ENCODE peak calls at places on chromosomes 7 and 10, in eight cellular contexts. One of them, this sample, is unnamed.

GRCh38 chr10:128751284-128751683 is 625.1 kb upstream of the MKI67 start:
- DNase-seq in fibroblast of pulmonary artery: no peak
- DNase-seq in dorsolateral prefrontal cortex: no peak
- DNase-seq in uterus: no peak
- DNase-seq in endothelial cell: no peak
- DNase-seq in epithelial cell of esophagus: no peak
- DNase-seq in CD8-positive, alpha-beta T cell: no peak
- DNase-seq in AG09309: no peak
- DNase-seq in this sample: no peak

GRCh38 chr10:19825690-19826089 is 9.5 kb downstream of the PLXDC2 start:
- DNase-seq in fibroblast of pulmonary artery: no peak
- DNase-seq in dorsolateral prefrontal cortex: no peak
- DNase-seq in uterus: no peak
- DNase-seq in endothelial cell: no peak
- DNase-seq in epithelial cell of esophagus: no peak
- DNase-seq in CD8-positive, alpha-beta T cell: no peak
- DNase-seq in AG09309: no peak
- DNase-seq in this sample: no peak

GRCh38 chr7:25124485-25125136 is 449 bp downstream of the CYCS start:
- DNase-seq in fibroblast of pulmonary artery: peak; percentile 37
- DNase-seq in dorsolateral prefrontal cortex: no peak
- DNase-seq in uterus: no peak
- DNase-seq in endothelial cell: no peak
- DNase-seq in epithelial cell of esophagus: peak; percentile 24
- DNase-seq in CD8-positive, alpha-beta T cell: peak; percentile 22
- DNase-seq in AG09309: no peak
- DNase-seq in this sample: peak; percentile 21

GRCh38 chr7:115679976-115680375 is 350.6 kb downstream of the TFEC start:
- DNase-seq in fibroblast of pulmonary artery: peak; percentile 74
- DNase-seq in dorsolateral prefrontal cortex: no peak
- DNase-seq in uterus: no peak
- DNase-seq in endothelial cell: peak; percentile 50
- DNase-seq in epithelial cell of esophagus: peak; percentile 69
- DNase-seq in CD8-positive, alpha-beta T cell: no peak
- DNase-seq in AG09309: no peak
- DNase-seq in this sample: no peak

GRCh38 chr10:3239066-3239919 is 66.7 kb upstream of the PITRM1 start:
- DNase-seq in fibroblast of pulmonary artery: peak; percentile 84
- DNase-seq in dorsolateral prefrontal cortex: peak; percentile 68
- DNase-seq in uterus: peak; percentile 77
- DNase-seq in endothelial cell: peak; percentile 84
- DNase-seq in epithelial cell of esophagus: peak; percentile 74
- DNase-seq in CD8-positive, alpha-beta T cell: peak; percentile 75
- DNase-seq in AG09309: no peak
- DNase-seq in this sample: no peak

GRCh38 chr10:29646238-29646902 is 11.6 kb upstream of the SVIL start:
- DNase-seq in fibroblast of pulmonary artery: peak; percentile 74
- DNase-seq in dorsolateral prefrontal cortex: no peak
- DNase-seq in uterus: peak; percentile 39
- DNase-seq in endothelial cell: no peak
- DNase-seq in epithelial cell of esophagus: peak; percentile 85
- DNase-seq in CD8-positive, alpha-beta T cell: no peak
- DNase-seq in AG09309: peak; percentile 78
- DNase-seq in this sample: peak; percentile 71

GRCh38 chr10:11658801-11659368 is 47.4 kb upstream of the USP6NL start:
- DNase-seq in fibroblast of pulmonary artery: no peak
- DNase-seq in dorsolateral prefrontal cortex: no peak
- DNase-seq in uterus: no peak
- DNase-seq in endothelial cell: no peak
- DNase-seq in epithelial cell of esophagus: peak; percentile 61
- DNase-seq in CD8-positive, alpha-beta T cell: no peak
- DNase-seq in AG09309: no peak
- DNase-seq in this sample: no peak

GRCh38 chr7:105596866-105597265 is 15.6 kb upstream of the EFCAB10 start:
- DNase-seq in fibroblast of pulmonary artery: no peak
- DNase-seq in dorsolateral prefrontal cortex: no peak
- DNase-seq in uterus: no peak
- DNase-seq in endothelial cell: no peak
- DNase-seq in epithelial cell of esophagus: no peak
- DNase-seq in CD8-positive, alpha-beta T cell: no peak
- DNase-seq in AG09309: no peak
- DNase-seq in this sample: no peak

GRCh38 chr10:71136036-71136690 is 76.2 kb upstream of the UNC5B start:
- DNase-seq in fibroblast of pulmonary artery: no peak
- DNase-seq in dorsolateral prefrontal cortex: no peak
- DNase-seq in uterus: no peak
- DNase-seq in endothelial cell: no peak
- DNase-seq in epithelial cell of esophagus: no peak
- DNase-seq in CD8-positive, alpha-beta T cell: no peak
- DNase-seq in AG09309: no peak
- DNase-seq in this sample: no peak

GRCh38 chr10:15451137-15452094 is 80.3 kb upstream of the FAM171A1 start:
- DNase-seq in fibroblast of pulmonary artery: no peak
- DNase-seq in dorsolateral prefrontal cortex: no peak
- DNase-seq in uterus: no peak
- DNase-seq in endothelial cell: no peak
- DNase-seq in epithelial cell of esophagus: no peak
- DNase-seq in CD8-positive, alpha-beta T cell: no peak
- DNase-seq in AG09309: no peak
- DNase-seq in this sample: no peak

GRCh38 chr7:77327932-77328628 is 88.1 kb downstream of the GSAP start:
- DNase-seq in fibroblast of pulmonary artery: no peak
- DNase-seq in dorsolateral prefrontal cortex: no peak
- DNase-seq in uterus: no peak
- DNase-seq in endothelial cell: no peak
- DNase-seq in epithelial cell of esophagus: no peak
- DNase-seq in CD8-positive, alpha-beta T cell: peak; percentile 30
- DNase-seq in AG09309: no peak
- DNase-seq in this sample: no peak

GRCh38 chr7:71267734-71268133 is 135.8 kb downstream of the GALNT17 start:
- DNase-seq in fibroblast of pulmonary artery: no peak
- DNase-seq in dorsolateral prefrontal cortex: no peak
- DNase-seq in uterus: no peak
- DNase-seq in endothelial cell: no peak
- DNase-seq in epithelial cell of esophagus: no peak
- DNase-seq in CD8-positive, alpha-beta T cell: no peak
- DNase-seq in AG09309: no peak
- DNase-seq in this sample: no peak
- TF ChIP-seq CTCF in fibroblast of pulmonary artery: no peak
- TF ChIP-seq CTCF in dorsolateral prefrontal cortex: no peak
- TF ChIP-seq CTCF in uterus: no peak
- TF ChIP-seq CTCF in endothelial cell: no peak
- TF ChIP-seq CTCF in epithelial cell of esophagus: no peak
- TF ChIP-seq CTCF in CD8-positive, alpha-beta T cell: no peak
- TF ChIP-seq CTCF in AG09309: no peak
- TF ChIP-seq CTCF in this sample: no peak

DNA sequence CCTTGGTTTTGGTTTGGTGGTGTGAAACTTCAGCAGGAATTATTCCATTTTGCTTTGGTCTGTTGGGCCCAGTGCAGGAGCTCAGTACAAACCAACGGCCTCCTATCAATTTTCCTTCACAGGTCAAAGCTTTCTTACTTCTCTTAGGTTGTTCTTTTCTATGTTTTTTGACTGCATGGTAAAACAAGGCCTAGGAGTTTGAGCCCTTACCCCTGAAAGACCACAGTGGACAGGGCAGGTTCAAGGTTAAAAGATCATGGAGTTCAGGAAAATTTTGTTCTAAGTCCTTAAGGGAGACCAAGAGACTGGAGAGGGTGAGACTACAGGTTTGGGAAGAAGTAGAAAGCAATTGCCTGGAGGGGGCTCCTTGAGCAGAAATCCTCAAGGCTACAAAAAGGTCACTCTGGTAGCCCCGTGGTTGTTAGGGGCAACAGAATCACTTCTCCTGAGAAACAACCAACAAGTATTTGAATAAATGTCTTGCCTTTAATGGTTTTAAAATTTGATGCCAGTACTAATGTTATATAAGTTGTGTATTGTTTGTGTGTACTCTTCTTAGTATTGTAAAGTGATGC is 40.9 kb upstream of the FHIP2A start:
- DNase-seq in fibroblast of pulmonary artery: no peak
- DNase-seq in dorsolateral prefrontal cortex: no peak
- DNase-seq in uterus: no peak
- DNase-seq in endothelial cell: no peak
- DNase-seq in epithelial cell of esophagus: no peak
- DNase-seq in CD8-positive, alpha-beta T cell: no peak
- DNase-seq in AG09309: no peak
- DNase-seq in this sample: no peak
- TF ChIP-seq CTCF in fibroblast of pulmonary artery: no peak
- TF ChIP-seq CTCF in dorsolateral prefrontal cortex: no peak
- TF ChIP-seq CTCF in uterus: no peak
- TF ChIP-seq CTCF in endothelial cell: no peak
- TF ChIP-seq CTCF in epithelial cell of esophagus: no peak
- TF ChIP-seq CTCF in CD8-positive, alpha-beta T cell: no peak
- TF ChIP-seq CTCF in AG09309: no peak
- TF ChIP-seq CTCF in this sample: no peak

GRCh38 chr7:89927762-89928161 is 226.5 kb upstream of the STEAP1 start:
- DNase-seq in fibroblast of pulmonary artery: no peak
- DNase-seq in dorsolateral prefrontal cortex: no peak
- DNase-seq in uterus: no peak
- DNase-seq in endothelial cell: no peak
- DNase-seq in epithelial cell of esophagus: no peak
- DNase-seq in CD8-positive, alpha-beta T cell: no peak
- DNase-seq in AG09309: no peak
- DNase-seq in this sample: no peak
- TF ChIP-seq CTCF in fibroblast of pulmonary artery: no peak
- TF ChIP-seq CTCF in dorsolateral prefrontal cortex: no peak
- TF ChIP-seq CTCF in uterus: no peak
- TF ChIP-seq CTCF in endothelial cell: no peak
- TF ChIP-seq CTCF in epithelial cell of esophagus: no peak
- TF ChIP-seq CTCF in CD8-positive, alpha-beta T cell: no peak
- TF ChIP-seq CTCF in AG09309: no peak
- TF ChIP-seq CTCF in this sample: no peak

GRCh38 chr10:99372546-99373271 is 43.6 kb downstream of the CNNM1 start:
- DNase-seq in fibroblast of pulmonary artery: peak; percentile 52
- DNase-seq in dorsolateral prefrontal cortex: no peak
- DNase-seq in uterus: no peak
- DNase-seq in endothelial cell: no peak
- DNase-seq in epithelial cell of esophagus: peak; percentile 29
- DNase-seq in CD8-positive, alpha-beta T cell: no peak
- DNase-seq in AG09309: peak; percentile 64
- DNase-seq in this sample: no peak
- TF ChIP-seq CTCF in fibroblast of pulmonary artery: no peak
- TF ChIP-seq CTCF in dorsolateral prefrontal cortex: no peak
- TF ChIP-seq CTCF in uterus: no peak
- TF ChIP-seq CTCF in endothelial cell: no peak
- TF ChIP-seq CTCF in epithelial cell of esophagus: no peak
- TF ChIP-seq CTCF in CD8-positive, alpha-beta T cell: no peak
- TF ChIP-seq CTCF in AG09309: no peak
- TF ChIP-seq CTCF in this sample: no peak

DNA sequence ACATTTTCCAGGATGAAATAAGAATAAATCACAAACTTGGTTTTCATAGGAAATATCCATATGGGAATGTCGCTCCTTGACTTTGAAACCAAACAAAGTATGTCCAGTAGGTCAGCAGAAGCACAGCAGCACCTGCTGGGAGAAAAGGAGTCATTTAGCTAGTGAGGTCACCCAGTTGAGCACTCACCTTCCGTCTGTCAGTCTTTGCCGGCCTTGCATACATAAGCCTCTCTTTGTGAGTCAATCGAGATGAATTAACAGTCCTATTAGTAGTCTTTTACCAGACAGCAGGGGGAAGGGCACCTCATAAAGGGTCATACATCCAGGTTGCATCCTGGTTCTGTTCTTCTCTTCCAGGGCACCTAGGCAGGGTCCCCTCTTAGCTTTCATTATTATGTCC is 232.5 kb upstream of the FZD1 start:
- DNase-seq in fibroblast of pulmonary artery: no peak
- DNase-seq in dorsolateral prefrontal cortex: no peak
- DNase-seq in uterus: no peak
- DNase-seq in endothelial cell: no peak
- DNase-seq in epithelial cell of esophagus: peak; percentile 19
- DNase-seq in CD8-positive, alpha-beta T cell: no peak
- DNase-seq in AG09309: no peak
- DNase-seq in this sample: no peak
- TF ChIP-seq CTCF in fibroblast of pulmonary artery: no peak
- TF ChIP-seq CTCF in dorsolateral prefrontal cortex: no peak
- TF ChIP-seq CTCF in uterus: no peak
- TF ChIP-seq CTCF in endothelial cell: no peak
- TF ChIP-seq CTCF in epithelial cell of esophagus: no peak
- TF ChIP-seq CTCF in CD8-positive, alpha-beta T cell: no peak
- TF ChIP-seq CTCF in AG09309: no peak
- TF ChIP-seq CTCF in this sample: no peak

GRCh38 chr7:136966825-136967224 is 98.4 kb downstream of the CHRM2 start:
- DNase-seq in fibroblast of pulmonary artery: no peak
- DNase-seq in dorsolateral prefrontal cortex: no peak
- DNase-seq in uterus: no peak
- DNase-seq in endothelial cell: no peak
- DNase-seq in epithelial cell of esophagus: no peak
- DNase-seq in CD8-positive, alpha-beta T cell: no peak
- DNase-seq in AG09309: no peak
- DNase-seq in this sample: no peak
- TF ChIP-seq CTCF in fibroblast of pulmonary artery: no peak
- TF ChIP-seq CTCF in dorsolateral prefrontal cortex: no peak
- TF ChIP-seq CTCF in uterus: no peak
- TF ChIP-seq CTCF in endothelial cell: no peak
- TF ChIP-seq CTCF in epithelial cell of esophagus: no peak
- TF ChIP-seq CTCF in CD8-positive, alpha-beta T cell: no peak
- TF ChIP-seq CTCF in AG09309: no peak
- TF ChIP-seq CTCF in this sample: no peak

GRCh38 chr10:78396754-78397153 is 363.1 kb downstream of the RPS24 start:
- DNase-seq in fibroblast of pulmonary artery: no peak
- DNase-seq in dorsolateral prefrontal cortex: no peak
- DNase-seq in uterus: no peak
- DNase-seq in endothelial cell: no peak
- DNase-seq in epithelial cell of esophagus: no peak
- DNase-seq in CD8-positive, alpha-beta T cell: no peak
- DNase-seq in AG09309: no peak
- DNase-seq in this sample: no peak

GRCh38 chr10:78401882-78402367 is 368.3 kb downstream of the RPS24 start:
- DNase-seq in fibroblast of pulmonary artery: no peak
- DNase-seq in dorsolateral prefrontal cortex: no peak
- DNase-seq in uterus: no peak
- DNase-seq in endothelial cell: no peak
- DNase-seq in epithelial cell of esophagus: no peak
- DNase-seq in CD8-positive, alpha-beta T cell: no peak
- DNase-seq in AG09309: no peak
- DNase-seq in this sample: no peak

GRCh38 chr10:78395162-78395561 is 361.5 kb downstream of the RPS24 start:
- DNase-seq in fibroblast of pulmonary artery: no peak
- DNase-seq in dorsolateral prefrontal cortex: no peak
- DNase-seq in uterus: no peak
- DNase-seq in endothelial cell: no peak
- DNase-seq in epithelial cell of esophagus: no peak
- DNase-seq in CD8-positive, alpha-beta T cell: no peak
- DNase-seq in AG09309: no peak
- DNase-seq in this sample: no peak

GRCh38 chr10:78397796-78398195 is 364.1 kb downstream of the RPS24 start:
- DNase-seq in fibroblast of pulmonary artery: no peak
- DNase-seq in dorsolateral prefrontal cortex: no peak
- DNase-seq in uterus: no peak
- DNase-seq in endothelial cell: no peak
- DNase-seq in epithelial cell of esophagus: no peak
- DNase-seq in CD8-positive, alpha-beta T cell: no peak
- DNase-seq in AG09309: no peak
- DNase-seq in this sample: no peak

DNA sequence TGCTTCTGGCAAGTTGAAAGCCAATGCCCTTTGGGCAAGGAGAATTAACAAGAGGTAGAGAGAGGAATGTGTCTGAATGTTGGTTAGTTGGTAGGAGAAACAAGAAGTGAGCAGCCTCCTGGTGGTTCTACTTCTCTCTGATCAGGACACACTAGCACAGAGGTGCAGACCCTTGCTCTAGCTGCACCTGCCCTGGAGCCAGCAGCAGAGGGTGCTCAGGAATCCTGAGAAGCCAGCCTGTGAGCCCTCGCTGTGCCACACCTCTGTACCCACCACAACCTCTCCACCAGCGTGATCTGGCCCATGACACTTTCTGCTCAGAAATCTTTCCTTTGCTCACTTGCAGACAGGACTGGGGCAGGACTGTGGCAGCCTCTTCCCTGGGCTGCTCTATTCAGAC is 364.7 kb downstream of the RPS24 start:
- DNase-seq in fibroblast of pulmonary artery: no peak
- DNase-seq in dorsolateral prefrontal cortex: no peak
- DNase-seq in uterus: no peak
- DNase-seq in endothelial cell: no peak
- DNase-seq in epithelial cell of esophagus: no peak
- DNase-seq in CD8-positive, alpha-beta T cell: no peak
- DNase-seq in AG09309: no peak
- DNase-seq in this sample: no peak
- TF ChIP-seq CTCF in fibroblast of pulmonary artery: no peak
- TF ChIP-seq CTCF in dorsolateral prefrontal cortex: no peak
- TF ChIP-seq CTCF in uterus: no peak
- TF ChIP-seq CTCF in endothelial cell: no peak
- TF ChIP-seq CTCF in epithelial cell of esophagus: no peak
- TF ChIP-seq CTCF in CD8-positive, alpha-beta T cell: no peak
- TF ChIP-seq CTCF in AG09309: no peak
- TF ChIP-seq CTCF in this sample: no peak